ENCODE peak calls at places on chromosomes 7 and 10, in five cellular contexts. D is stomach, F is sigmoid colon, X is suprapubic skin, H is transverse colon. O is an unnamed sample.

GRCh38 chr7:96991850-96992623 is 13.3 kb upstream of the DLX6 start:
- DNase-seq in X (no peak), H (no peak), F (no peak), D (no peak), O (peak; percentile 26)

GRCh38 chr7:37504791-37505190 is 56.1 kb upstream of the ELMO1 start:
- DNase-seq in D (no peak), H (no peak), F (no peak), X (no peak), O (peak; percentile 47)

GRCh38 chr10:103111031-103111917 is 81.8 kb downstream of the NT5C2 start:
- DNase-seq in F (no peak), H (no peak), X (no peak), D (no peak), O (no peak)

GRCh38 chr7:158075633-158076001 is 512.0 kb downstream of the PTPRN2 start:
- DNase-seq in H (no peak), F (no peak), X (no peak), D (no peak), O (no peak)

GRCh38 chr10:4638116-4638515 is 187.9 kb upstream of the AKR1E2 start:
- DNase-seq in H (no peak), F (no peak), D (no peak), X (no peak), O (no peak)

GRCh38 chr7:18413447-18413846 is 82.1 kb upstream of the HDAC9 start:
- DNase-seq in H (no peak), X (no peak), D (no peak), F (no peak), O (no peak)

GRCh38 chr10:60488111-60488669 is 98.5 kb upstream of the ANK3 start:
- DNase-seq in F (no peak), H (no peak), X (no peak), D (no peak), O (no peak)

GRCh38 chr10:47033081-47033480 is 121.9 kb downstream of the PTPN20 start:
- DNase-seq in D (no peak), X (peak; percentile 9), H (no peak), F (peak; percentile 39), O (no peak)

GRCh38 chr7:154928136-154929005 is 74.6 kb downstream of the PAXIP1 start:
- DNase-seq in F (no peak), D (peak; percentile 37), H (peak; percentile 40), X (no peak), O (no peak)

GRCh38 chr7:15643000-15643705 is 43.3 kb downstream of the MEOX2 start:
- DNase-seq in F (no peak), X (no peak), H (no peak), D (no peak), O (no peak)

GRCh38 chr10:114771749-114772148 is 49.8 kb upstream of the FHIP2A start:
- DNase-seq in D (no peak), H (no peak), F (no peak), X (no peak), O (no peak)

GRCh38 chr7:100390286-100391028 is 17.2 kb downstream of the PILRA start:
- DNase-seq in H (no peak), F (no peak), D (no peak), X (no peak), O (no peak)

GRCh38 chr7:135510603-135511183 is 791 bp upstream of the CNOT4 start:
- DNase-seq in X (no peak), D (no peak), F (no peak), H (no peak), O (no peak)

GRCh38 chr7:94380264-94380663 is 14.4 kb upstream of the COL1A2 start:
- DNase-seq in H (no peak), D (no peak), X (no peak), F (no peak), O (no peak)

GRCh38 chr7:130114776-130115175 is 44.4 kb downstream of the KLHDC10 start:
- DNase-seq in D (no peak), H (no peak), F (no peak), X (no peak), O (no peak)

GRCh38 chr7:130114374-130114773 is 44.0 kb downstream of the KLHDC10 start:
- DNase-seq in H (no peak), D (no peak), F (no peak), X (no peak), O (no peak)

GRCh38 chr7:130113887-130114286 is 43.6 kb downstream of the KLHDC10 start:
- DNase-seq in H (no peak), X (no peak), F (no peak), D (no peak), O (no peak)

GRCh38 chr7:130112078-130112477 is 41.7 kb downstream of the KLHDC10 start:
- DNase-seq in F (no peak), H (no peak), D (no peak), X (no peak), O (no peak)

DNA sequence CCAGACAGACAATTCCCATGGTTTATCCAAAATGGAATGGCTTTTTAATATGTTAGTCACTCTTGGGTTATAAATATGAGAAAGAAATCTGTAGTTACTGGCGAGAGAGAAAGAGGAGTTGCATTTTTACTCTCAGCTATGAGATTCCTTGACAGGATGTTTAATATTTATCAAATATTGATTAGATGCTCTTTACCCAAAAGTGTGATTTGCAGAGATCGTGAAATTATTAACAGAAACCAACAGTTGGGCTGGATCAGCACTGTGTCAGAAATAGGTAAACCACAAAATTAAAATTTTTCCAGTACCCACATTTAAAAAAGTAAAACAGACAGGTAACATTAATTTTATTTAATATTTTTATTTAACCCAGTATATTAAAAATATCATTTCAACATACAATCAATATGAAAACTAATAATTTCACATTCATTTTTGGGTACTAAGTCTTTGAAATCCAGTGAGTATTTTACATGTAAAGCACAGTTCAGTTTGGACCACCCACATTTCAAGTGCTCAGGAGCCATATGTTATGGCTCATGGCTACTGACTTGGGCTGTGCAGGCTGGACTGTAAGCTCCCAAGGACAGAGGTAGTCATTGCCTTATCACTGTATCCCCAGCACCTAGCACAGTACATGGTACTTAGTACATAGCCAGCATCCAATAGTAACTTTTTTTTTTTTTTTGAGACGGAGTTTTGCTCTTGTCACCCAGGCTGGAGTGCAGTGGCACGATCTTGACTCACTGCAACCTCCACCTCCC is 42.5 kb downstream of the KLHDC10 start:
- DNase-seq in F (no peak), H (no peak), D (no peak), X (no peak), O (no peak)
- TF ChIP-seq POLR2A in F (no peak), H (no peak), D (no peak), X (no peak), O (no peak)

GRCh38 chr7:129796186-129796775 is 156.5 kb downstream of the UBE2H start:
- DNase-seq in X (no peak), H (no peak), D (no peak), F (no peak), O (no peak)
- TF ChIP-seq POLR2AphosphoS5 in X (no peak), H (no peak), D (no peak), F (no peak), O (no peak)

GRCh38 chr7:39811161-39811614 is 138.9 kb upstream of the CDK13 start:
- DNase-seq in D (no peak), H (no peak), X (no peak), F (no peak), O (peak; percentile 74)
- TF ChIP-seq EP300 in D (no peak), H (no peak), X (no peak), F (no peak), O (no peak)

GRCh38 chr7:43729214-43729923 is at the start of gene COA1:
- DNase-seq in F (peak; percentile 92), H (peak; percentile 88), X (peak; percentile 87), D (peak; percentile 84), O (peak; percentile 94)
- TF ChIP-seq POLR2A in F (peak; percentile 25), H (peak; percentile 55), X (no peak), D (no peak), O (no peak)

GRCh38 chr10:2023687-2024086 is 286.4 kb upstream of the ADARB2 start:
- DNase-seq in D (no peak), X (no peak), H (no peak), F (no peak), O (no peak)

GRCh38 chr10:2019803-2020202 is 282.5 kb upstream of the ADARB2 start:
- DNase-seq in X (no peak), F (no peak), D (no peak), H (no peak), O (no peak)

GRCh38 chr10:2014541-2014940 is 277.2 kb upstream of the ADARB2 start:
- DNase-seq in D (no peak), F (no peak), X (no peak), H (no peak), O (no peak)

GRCh38 chr10:2020841-2021240 is 283.5 kb upstream of the ADARB2 start:
- DNase-seq in F (no peak), D (no peak), X (no peak), H (no peak), O (no peak)

DNA sequence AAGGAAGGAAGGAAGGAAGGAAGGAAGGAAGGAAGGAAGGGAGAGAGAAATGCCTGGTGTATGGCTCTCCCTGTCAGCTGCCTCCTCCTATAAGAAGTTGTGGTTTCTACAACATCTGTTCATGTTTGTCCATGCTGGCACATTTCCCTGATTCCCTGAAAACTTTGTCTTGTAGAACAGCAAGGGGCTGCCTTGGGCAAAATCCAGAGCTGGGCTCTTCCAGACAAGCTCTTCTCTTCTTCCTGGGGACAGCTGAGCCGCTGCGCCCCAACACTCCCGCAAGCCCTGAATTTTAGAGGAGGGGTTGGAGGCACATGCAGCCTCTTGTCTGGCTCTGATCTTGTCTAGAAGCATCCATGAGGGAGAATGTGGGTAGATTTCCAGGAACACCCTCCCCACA is 282.0 kb upstream of the ADARB2 start:
- DNase-seq in D (no peak), X (no peak), H (no peak), F (no peak), O (no peak)
- TF ChIP-seq POLR2AphosphoS5 in D (no peak), X (no peak), H (no peak), F (no peak), O (no peak)

DNA sequence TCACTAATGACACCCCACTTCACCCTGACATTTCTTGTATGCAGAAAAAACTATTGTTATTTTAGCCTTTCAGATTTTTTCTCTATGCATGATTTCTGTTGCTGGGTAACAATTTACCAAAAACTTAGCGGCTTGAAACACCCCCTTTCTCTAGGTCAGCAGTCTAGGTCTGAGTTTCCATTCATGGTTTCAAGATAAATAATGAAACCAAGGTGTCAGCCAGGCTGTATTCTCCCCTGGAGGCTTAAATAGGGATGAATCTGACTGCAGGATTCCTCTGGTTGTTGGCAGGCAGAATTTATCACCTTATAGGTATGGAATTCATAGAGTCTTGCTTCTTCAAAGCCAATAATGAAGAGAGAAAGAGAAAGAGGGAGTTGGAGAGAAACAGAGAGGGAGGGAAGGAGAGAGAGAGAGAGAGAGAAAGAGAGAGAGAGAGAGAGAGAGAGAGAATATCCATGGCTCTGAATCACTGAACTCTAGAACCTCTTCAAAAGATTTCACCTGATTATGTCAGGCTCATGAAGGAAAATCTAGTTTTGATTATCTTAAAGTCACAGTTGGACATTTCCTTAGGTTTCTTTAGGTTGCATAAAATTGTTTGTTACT is 1224.6 kb upstream of the LRRTM3 start:
- DNase-seq in D (no peak), H (no peak), F (no peak), X (no peak), O (no peak)
- TF ChIP-seq EP300 in D (no peak), H (no peak), F (no peak), X (no peak), O (no peak)

O was measured in esophagus muscularis mucosa.